ENCODE peak calls at places on chromosomes 11 and 22, in four cellular contexts. K is GM12878, R is H1, C is HepG2. Z is an unnamed sample.

GRCh38 chr11:2567026-2567671 is 122.3 kb downstream of the KCNQ1 start:
- DNase-seq in K (no peak), C (peak), R (no peak), Z (no peak)

GRCh38 chr22:39220897-39221850 is 23.6 kb downstream of the PDGFB start:
- DNase-seq in R (no peak), C (no peak), K (no peak), Z (no peak)

GRCh38 chr11:128324531-128325141 is 262.7 kb downstream of the ETS1 start:
- DNase-seq in C (no peak), K (no peak), R (no peak), Z (no peak)

GRCh38 chr11:61747389-61748285 is 4.8 kb upstream of the MYRF start:
- DNase-seq in C (peak), K (no peak), R (peak), Z (peak)

GRCh38 chr11:82308979-82309378 is 424.7 kb downstream of the FAM181B start:
- DNase-seq in K (no peak), C (no peak), R (no peak), Z (no peak)

GRCh38 chr22:22196018-22196533 is 48.5 kb upstream of the VPREB1 start:
- DNase-seq in R (no peak), K (no peak), C (no peak), Z (no peak)

GRCh38 chr22:23217171-23218052 is 37.1 kb downstream of the BCR start:
- DNase-seq in C (no peak), K (no peak), R (no peak), Z (no peak)

GRCh38 chr11:59008942-59009341 is 69.7 kb downstream of the GLYATL1 start:
- DNase-seq in R (no peak), K (no peak), C (no peak), Z (no peak)

GRCh38 chr11:128135451-128135850 is 451.9 kb downstream of the ETS1 start:
- DNase-seq in R (no peak), C (no peak), K (no peak), Z (no peak)

GRCh38 chr11:129785383-129786111 is 30.1 kb upstream of the TMEM45B start:
- DNase-seq in K (no peak), R (no peak), C (peak), Z (peak)

GRCh38 chr11:14953904-14954303 is 18.2 kb downstream of the CALCA start:
- DNase-seq in R (no peak), C (no peak), K (no peak), Z (no peak)

GRCh38 chr22:42697542-42698013 is 23.1 kb downstream of the A4GALT start:
- DNase-seq in C (peak), R (no peak), K (no peak), Z (no peak)

GRCh38 chr11:117468888-117469287 is 141.2 kb downstream of the CEP164 start:
- DNase-seq in R (no peak), C (no peak), K (no peak), Z (peak)

GRCh38 chr11:125224391-125225015 is 60.0 kb downstream of the PKNOX2 start:
- DNase-seq in K (no peak), C (peak), R (no peak), Z (peak)

GRCh38 chr11:76587810-76588454 is 82.6 kb downstream of the LRRC32 start:
- DNase-seq in K (no peak), R (no peak), C (no peak), Z (no peak)

GRCh38 chr11:34263462-34264186 is 94.2 kb downstream of the ABTB2 start:
- DNase-seq in C (peak), K (no peak), R (no peak), Z (no peak)

GRCh38 chr11:33324211-33324985 is 67.2 kb downstream of the HIPK3 start:
- DNase-seq in K (no peak), C (no peak), R (no peak), Z (no peak)

GRCh38 chr11:121561716-121562115 is 108.9 kb upstream of the SORL1-AS1 start:
- DNase-seq in R (no peak), C (peak), K (no peak), Z (no peak)
- TF ChIP-seq SUZ12 in R (no peak), C (no peak), K (no peak), Z (no peak)

GRCh38 chr11:27660171-27660570 is 40.1 kb downstream of the BDNF start:
- DNase-seq in K (no peak), C (no peak), R (no peak), Z (no peak)

GRCh38 chr11:27658535-27659236 is 41.6 kb downstream of the BDNF start:
- DNase-seq in C (no peak), K (no peak), R (no peak), Z (no peak)

GRCh38 chr11:27663294-27663693 is 37.0 kb downstream of the BDNF start:
- DNase-seq in C (no peak), K (no peak), R (no peak), Z (no peak)
- TF ChIP-seq SP1 in C (no peak), K (no peak), R (no peak), Z (no peak)

GRCh38 chr11:9208726-9209501 is 56.2 kb downstream of the DENND5A start:
- DNase-seq in C (no peak), R (no peak), K (peak), Z (no peak)

GRCh38 chr11:9207229-9207628 is 57.9 kb downstream of the DENND5A start:
- DNase-seq in R (no peak), K (no peak), C (no peak), Z (no peak)

GRCh38 chr11:9203715-9204311 is 61.3 kb downstream of the DENND5A start:
- DNase-seq in R (no peak), K (no peak), C (peak), Z (no peak)

GRCh38 chr11:9205596-9205995 is 59.6 kb downstream of the DENND5A start:
- DNase-seq in K (no peak), C (no peak), R (no peak), Z (no peak)

DNA sequence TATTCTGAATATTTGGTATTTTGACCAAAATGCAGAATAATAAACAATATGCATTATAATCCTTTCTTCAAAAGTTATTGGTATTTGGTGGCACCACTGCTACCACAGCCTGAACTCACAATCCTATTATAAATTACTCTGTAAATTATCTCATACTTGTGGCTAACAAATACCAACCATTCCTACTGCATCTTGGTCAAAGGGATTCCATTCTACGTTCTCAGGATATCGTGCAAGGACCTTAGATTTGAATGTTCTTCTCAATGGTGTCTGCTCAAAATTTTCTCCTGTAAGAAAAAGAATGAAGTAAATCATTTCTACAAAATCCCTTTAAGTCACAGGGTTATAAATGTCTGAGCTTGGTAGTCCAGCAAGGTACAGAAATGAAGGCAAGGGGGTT is 58.7 kb downstream of the DENND5A start:
- DNase-seq in R (no peak), C (no peak), K (no peak), Z (no peak)
- TF ChIP-seq SUZ12 in R (no peak), C (no peak), K (no peak), Z (no peak)

DNA sequence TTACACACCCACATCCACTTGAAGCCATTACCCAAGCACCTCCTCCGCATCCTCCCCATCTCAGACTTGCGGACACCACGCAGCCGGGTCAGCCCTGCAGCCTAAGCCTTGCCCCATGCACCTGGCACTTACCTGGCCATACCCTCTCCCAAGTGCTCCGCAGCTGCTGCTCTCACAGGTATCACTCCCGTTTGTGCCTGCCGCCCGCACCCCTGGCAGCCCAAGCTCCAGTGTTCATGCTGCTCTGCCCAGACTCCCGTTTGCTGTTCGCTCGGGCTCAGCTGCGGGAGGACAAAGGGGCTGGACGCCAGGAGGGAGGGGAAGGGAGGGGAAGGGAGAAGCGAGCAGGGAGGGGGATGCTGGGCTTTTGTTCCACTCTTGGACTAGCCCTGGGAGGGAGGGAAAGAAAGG is at the start of gene KLHL35:
- DNase-seq in K (no peak), C (no peak), R (no peak), Z (no peak)
- TF ChIP-seq SP1 in K (no peak), C (no peak), R (no peak), Z (no peak)

GRCh38 chr11:113814181-113814580 is 34.6 kb downstream of the CLDN25 start:
- DNase-seq in K (no peak), C (no peak), R (no peak), Z (no peak)
- TF ChIP-seq SUZ12 in K (no peak), C (no peak), R (no peak), Z (no peak)

DNA sequence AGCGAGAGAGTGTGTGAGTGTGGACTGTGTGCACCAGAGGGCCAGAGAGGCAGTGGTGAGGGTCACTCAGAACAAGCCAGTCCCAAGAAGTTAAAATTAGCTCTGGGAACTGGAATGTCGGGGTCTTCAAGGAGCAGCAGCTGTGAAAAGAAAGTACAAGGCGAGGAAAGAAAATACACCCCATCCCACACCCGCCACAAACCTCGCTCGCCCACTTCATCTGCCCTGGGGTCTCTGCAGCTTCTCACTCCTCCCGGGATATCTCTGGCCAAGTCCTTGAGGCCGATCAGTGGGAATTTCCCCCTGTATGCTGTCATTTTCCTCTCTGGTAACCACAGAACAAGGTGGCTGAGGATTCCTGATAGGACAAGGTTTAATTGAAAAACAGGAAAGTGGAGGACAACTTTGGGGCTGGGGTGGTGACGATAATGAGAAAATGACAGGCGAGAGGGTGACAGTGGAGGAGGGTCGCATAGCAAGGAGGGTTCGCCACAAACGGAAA is 36.3 kb upstream of the TIMP3 start:
- DNase-seq in C (no peak), R (no peak), K (no peak), Z (no peak)
- TF ChIP-seq SP1 in C (no peak), R (no peak), K (no peak), Z (no peak)

GRCh38 chr22:34308101-34308500 is 387.8 kb upstream of the LARGE1 start:
- DNase-seq in K (no peak), C (no peak), R (no peak), Z (no peak)

GRCh38 chr22:34303656-34304055 is 383.4 kb upstream of the LARGE1 start:
- DNase-seq in R (no peak), C (no peak), K (no peak), Z (no peak)

GRCh38 chr22:34301569-34301968 is 381.3 kb upstream of the LARGE1 start:
- DNase-seq in C (no peak), R (no peak), K (no peak), Z (no peak)

GRCh38 chr22:34306361-34306760 is 386.1 kb upstream of the LARGE1 start:
- DNase-seq in K (no peak), R (no peak), C (no peak), Z (no peak)
- TF ChIP-seq SUZ12 in K (no peak), R (no peak), C (no peak), Z (no peak)

GRCh38 chr11:57764972-57765371 is 3.4 kb downstream of the CTNND1 start:
- DNase-seq in K (no peak), C (no peak), R (no peak), Z (no peak)
- TF ChIP-seq SP1 in K (no peak), C (no peak), R (no peak), Z (no peak)

DNA sequence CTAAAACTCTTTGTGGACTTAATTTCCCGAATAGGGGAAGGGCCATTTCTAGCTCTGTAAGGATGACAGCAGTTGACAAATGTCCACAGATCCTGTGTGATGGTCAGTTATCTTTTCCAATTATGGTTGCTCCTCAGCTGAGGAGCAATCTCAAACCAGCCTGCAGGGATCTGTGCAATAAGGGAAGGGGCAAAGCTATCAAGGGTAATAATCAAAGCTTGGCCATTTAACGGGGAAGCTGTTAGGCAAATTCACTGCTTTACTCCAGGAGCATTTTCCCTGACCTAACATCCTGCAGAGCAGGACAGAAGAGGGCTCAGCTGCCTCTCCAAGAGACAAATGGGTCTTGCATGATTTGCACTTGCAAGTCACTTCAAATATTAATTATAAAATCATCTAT is 1256.9 kb downstream of the LRRC4C start:
- DNase-seq in K (no peak), R (no peak), C (no peak), Z (no peak)
- TF ChIP-seq SUZ12 in K (no peak), R (no peak), C (no peak), Z (no peak)

DNA sequence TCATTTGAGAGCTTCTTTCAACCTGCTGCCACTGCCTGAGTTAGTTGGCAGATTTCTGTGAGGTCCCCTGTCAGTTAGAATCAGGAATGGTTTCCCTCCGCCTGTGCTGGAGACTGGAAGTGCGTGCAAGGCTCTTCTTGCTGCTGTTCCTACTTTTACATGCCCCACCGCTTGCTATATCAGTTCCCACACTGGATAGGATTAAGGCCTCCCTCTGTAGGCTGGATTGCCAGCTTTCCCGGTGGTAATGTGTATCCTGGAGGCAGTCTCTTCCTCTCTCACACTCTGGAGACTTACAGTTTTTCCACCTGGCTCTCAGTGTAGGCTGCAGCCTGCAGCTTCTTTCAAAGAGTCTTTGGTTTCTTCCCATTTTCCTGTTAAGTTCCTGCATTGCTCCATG is 66.5 kb downstream of the ARHGAP42 start:
- DNase-seq in K (no peak), R (no peak), C (no peak), Z (no peak)
- TF ChIP-seq SP1 in K (no peak), R (no peak), C (no peak), Z (no peak)

Z was measured in HEK293T.